ENCODE peak calls at places on chromosomes 1 and 21, in seven cellular contexts. X is Calu3, Y is astrocyte, V is H9, M is lower leg skin, E is HFFc6, D is neural crest cell. Q is an unnamed sample.

GRCh38 chr1:16926491-16927195 is 4.9 kb downstream of the CROCC start:
- DNase-seq in X (no peak), Y (no peak), V (no peak), M (no peak), E (no peak), D (peak), Q (no peak)

GRCh38 chr1:69700770-69701169 is 133.0 kb downstream of the LRRC7 start:
- DNase-seq in X (peak), Y (no peak), V (peak), M (no peak), E (no peak), D (peak), Q (no peak)

GRCh38 chr1:8217011-8217711 is 100.8 kb upstream of the SLC45A1 start:
- DNase-seq in X (no peak), Y (no peak), V (peak), M (no peak), E (no peak), D (peak), Q (no peak)

GRCh38 chr1:232292246-232292645 is 337.7 kb downstream of the SIPA1L2 start:
- DNase-seq in X (no peak), Y (no peak), V (no peak), M (no peak), E (no peak), D (no peak), Q (no peak)

GRCh38 chr1:147167361-147167760 is 4.9 kb downstream of the PRKAB2 start:
- DNase-seq in X (no peak), Y (peak), V (no peak), M (no peak), E (peak), D (no peak), Q (no peak)

GRCh38 chr1:2278591-2279209 is 50.6 kb downstream of the SKI start:
- DNase-seq in X (no peak), Y (no peak), V (peak), M (no peak), E (no peak), D (no peak), Q (no peak)

GRCh38 chr1:113439272-113439660 is 49.0 kb downstream of the MAGI3 start:
- DNase-seq in X (no peak), Y (no peak), V (no peak), M (no peak), E (no peak), D (no peak), Q (no peak)

GRCh38 chr1:204409878-204410763 is 1.5 kb downstream of the PPP1R15B start:
- DNase-seq in X (no peak), Y (no peak), V (no peak), M (no peak), E (no peak), D (no peak), Q (no peak)

DNA sequence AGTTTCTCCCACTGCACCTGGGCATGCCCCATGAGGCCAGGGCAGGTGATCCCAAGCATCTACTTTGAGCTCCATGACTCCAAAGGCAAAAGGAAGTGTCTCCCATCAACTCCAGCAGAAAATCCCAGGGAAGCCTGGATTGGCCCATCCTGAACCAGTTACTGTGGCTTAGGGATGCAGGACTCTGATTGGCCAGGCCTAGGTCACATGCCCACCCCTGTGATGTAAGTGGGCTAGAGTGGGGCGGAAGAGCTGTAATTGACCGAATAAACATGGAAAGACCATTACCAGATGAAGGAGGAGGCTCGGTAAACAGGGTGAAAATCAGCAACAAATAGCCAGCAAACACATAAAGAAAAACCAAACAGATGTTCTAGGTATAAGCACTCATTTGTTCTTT is 45.2 kb downstream of the MATN1 start:
- DNase-seq in X (no peak), Y (no peak), V (no peak), M (no peak), E (no peak), D (no peak), Q (no peak)
- TF ChIP-seq CTCF in X (no peak), Y (no peak), V (no peak), M (no peak), E (no peak), D (no peak), Q (no peak)

DNA sequence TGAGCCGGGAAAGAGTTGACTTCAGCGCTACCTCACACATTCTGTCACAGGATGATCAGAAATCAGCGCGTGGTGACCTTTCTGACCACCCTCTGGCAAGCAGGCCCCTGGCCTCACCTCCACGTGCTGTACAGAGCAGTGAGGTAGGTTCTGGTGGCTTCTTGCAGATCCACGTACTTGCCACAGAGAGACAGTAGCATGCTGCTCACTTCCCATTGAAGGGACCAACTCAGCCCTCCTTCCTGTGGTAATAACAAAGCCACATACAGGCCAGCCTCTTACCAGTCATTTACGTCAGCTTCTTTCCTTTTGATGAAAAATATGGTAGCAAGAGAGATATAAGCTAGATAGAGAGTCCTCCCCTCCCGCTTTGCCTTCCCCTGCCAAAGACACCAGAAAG is 200.7 kb downstream of the CHRM3 start:
- DNase-seq in X (no peak), Y (no peak), V (peak), M (no peak), E (no peak), D (no peak), Q (no peak)
- TF ChIP-seq CTCF in X (no peak), Y (no peak), V (peak), M (no peak), E (no peak), D (no peak), Q (no peak)

GRCh38 chr1:169525391-169525790 is 39.6 kb upstream of the SLC19A2 start:
- DNase-seq in X (no peak), Y (no peak), V (no peak), M (no peak), E (no peak), D (no peak), Q (no peak)

GRCh38 chr1:169526120-169526832 is 40.5 kb upstream of the SLC19A2 start:
- DNase-seq in X (no peak), Y (no peak), V (no peak), M (no peak), E (no peak), D (no peak), Q (no peak)

GRCh38 chr1:169527461-169528213 is 41.9 kb upstream of the SLC19A2 start:
- DNase-seq in X (peak), Y (peak), V (no peak), M (no peak), E (no peak), D (no peak), Q (no peak)

GRCh38 chr1:169528214-169529067 is 42.7 kb upstream of the SLC19A2 start:
- DNase-seq in X (no peak), Y (no peak), V (no peak), M (no peak), E (no peak), D (no peak), Q (no peak)

DNA sequence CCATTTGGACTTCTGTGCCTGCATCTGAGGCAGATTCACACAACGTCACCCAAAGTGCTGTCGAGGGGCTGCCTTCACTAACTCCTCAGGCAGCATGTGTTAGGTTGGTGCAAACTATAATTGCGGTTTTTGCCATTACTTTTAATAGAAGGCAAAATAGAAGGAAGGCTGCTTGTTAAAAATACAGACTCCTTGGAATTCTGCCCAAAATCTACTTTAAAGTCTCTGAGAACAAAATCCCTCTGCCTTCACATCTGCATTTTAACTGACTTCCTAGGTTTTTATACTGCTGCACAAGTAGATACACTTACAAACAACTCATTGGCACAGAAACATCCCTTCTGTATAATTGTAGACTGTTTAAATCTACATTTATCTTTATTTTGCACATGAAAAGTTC is 41.3 kb upstream of the SLC19A2 start:
- DNase-seq in X (no peak), Y (no peak), V (no peak), M (no peak), E (no peak), D (no peak), Q (no peak)
- TF ChIP-seq CTCF in X (no peak), Y (no peak), V (no peak), M (no peak), E (no peak), D (no peak), Q (no peak)

GRCh38 chr1:79848316-79848715 is 841.8 kb upstream of the ADGRL4 start:
- DNase-seq in X (peak), Y (no peak), V (no peak), M (no peak), E (no peak), D (no peak), Q (no peak)

GRCh38 chr1:79849388-79849787 is 842.9 kb upstream of the ADGRL4 start:
- DNase-seq in X (no peak), Y (no peak), V (no peak), M (no peak), E (no peak), D (no peak), Q (no peak)

GRCh38 chr1:79847715-79848114 is 841.2 kb upstream of the ADGRL4 start:
- DNase-seq in X (no peak), Y (no peak), V (no peak), M (no peak), E (no peak), D (peak), Q (no peak)

DNA sequence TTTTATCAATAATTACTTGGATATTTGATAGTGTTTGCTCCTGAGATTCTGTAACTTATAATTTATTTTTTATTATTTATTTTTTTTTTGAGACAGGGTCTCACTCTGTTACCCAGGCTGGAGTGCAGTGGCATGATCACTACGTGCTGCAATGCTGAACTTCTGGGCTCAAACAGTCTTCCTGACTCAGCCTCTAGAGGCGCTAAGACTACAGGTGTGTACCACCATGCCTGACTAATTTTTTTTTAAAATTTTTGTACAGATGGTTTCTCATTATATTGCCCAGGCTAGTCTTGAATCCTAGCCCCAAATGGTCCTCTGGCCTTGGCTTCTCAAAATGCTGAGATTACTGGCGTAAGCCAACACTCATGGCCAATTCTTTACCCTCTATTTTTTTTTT is 845.5 kb upstream of the ADGRL4 start:
- DNase-seq in X (no peak), Y (no peak), V (peak), M (no peak), E (no peak), D (no peak), Q (no peak)
- TF ChIP-seq CTCF in X (peak), Y (no peak), V (peak), M (no peak), E (peak), D (peak), Q (no peak)

GRCh38 chr21:20445971-20446370 is 552.2 kb upstream of the NCAM2 start:
- DNase-seq in X (no peak), Y (no peak), V (no peak), M (no peak), E (no peak), D (no peak), Q (no peak)

DNA sequence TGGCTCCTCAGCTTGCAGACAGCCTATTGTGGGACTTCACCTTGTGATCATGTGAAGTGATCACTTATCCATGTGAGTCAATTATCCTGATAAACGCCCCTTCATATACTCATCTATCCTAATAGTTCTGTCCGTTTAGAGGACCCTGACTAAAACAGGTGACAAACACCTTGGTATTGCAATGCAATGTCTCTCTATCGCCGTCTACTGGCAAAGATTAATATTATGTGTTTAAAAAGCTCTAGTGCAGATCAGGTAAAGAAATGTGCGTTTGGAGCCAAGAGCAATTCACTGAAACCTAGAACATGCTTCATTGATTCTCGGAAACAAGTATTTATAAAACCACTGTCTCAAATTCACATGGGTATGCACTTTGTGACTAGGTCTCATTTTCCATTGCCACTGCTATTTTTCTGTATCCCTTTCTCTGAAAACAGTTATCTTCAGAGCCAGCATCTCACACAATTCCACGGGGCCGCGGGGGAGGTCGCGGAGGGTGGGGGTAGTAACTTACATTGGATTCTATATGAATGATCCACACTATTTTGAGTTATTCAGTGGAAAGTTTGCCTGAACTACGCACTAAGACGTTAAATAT is 554.6 kb upstream of the NCAM2 start:
- DNase-seq in X (no peak), Y (no peak), V (no peak), M (no peak), E (no peak), D (no peak), Q (no peak)
- TF ChIP-seq CTCF in X (no peak), Y (peak), V (peak), M (no peak), E (peak), D (peak), Q (peak)

GRCh38 chr1:225466848-225467192 is 39.0 kb upstream of the LBR start:
- DNase-seq in X (no peak), Y (no peak), V (no peak), M (no peak), E (no peak), D (no peak), Q (no peak)

GRCh38 chr1:225465793-225466517 is 38.1 kb upstream of the LBR start:
- DNase-seq in X (no peak), Y (no peak), V (no peak), M (no peak), E (no peak), D (no peak), Q (no peak)

GRCh38 chr1:225468270-225469020 is 40.6 kb upstream of the LBR start:
- DNase-seq in X (no peak), Y (no peak), V (peak), M (no peak), E (no peak), D (no peak), Q (no peak)

GRCh38 chr1:225469051-225469450 is 41.2 kb upstream of the LBR start:
- DNase-seq in X (no peak), Y (no peak), V (peak), M (no peak), E (no peak), D (no peak), Q (no peak)

GRCh38 chr1:225467193-225468020 is 39.6 kb upstream of the LBR start:
- DNase-seq in X (no peak), Y (no peak), V (no peak), M (peak), E (no peak), D (no peak), Q (no peak)
- TF ChIP-seq CTCF in X (no peak), Y (no peak), V (no peak), M (no peak), E (no peak), D (no peak), Q (no peak)